ENCODE peak calls at places on chromosome 14, in ten cellular contexts. T, G, Z, R, I, W, E, A, X and O are unnamed samples.

GRCh38 chr14:35158951-35159653 is 36.8 kb downstream of the PRORP start:
- DNase-seq in X (no peak), Z (no peak), I (no peak), T (no peak), R (no peak), G (peak; percentile 16), A (peak; percentile 5), E (no peak), W (no peak), O (no peak)

GRCh38 chr14:77707355-77707723 is 484 bp downstream of the ALKBH1 start:
- DNase-seq in T (peak; percentile 33), W (peak; percentile 35), Z (peak; percentile 13), A (peak; percentile 60), G (peak; percentile 24), E (no peak), I (no peak), R (peak; percentile 55), X (peak; percentile 44), O (no peak)

GRCh38 chr14:100680439-100681051 is 46.1 kb upstream of the DLK1 start:
- DNase-seq in E (no peak), W (no peak), R (no peak), G (no peak), X (peak; percentile 73), A (peak; percentile 60), T (no peak), Z (peak; percentile 35), I (no peak), O (no peak)

GRCh38 chr14:73221945-73222344 is 15.4 kb upstream of the PAPLN start:
- DNase-seq in T (no peak), A (no peak), W (no peak), I (no peak), X (no peak), G (no peak), R (no peak), E (no peak), Z (no peak), O (no peak)

GRCh38 chr14:103393687-103394626 is 8.7 kb downstream of the MARK3 start:
- DNase-seq in A (peak; percentile 34), Z (no peak), E (peak; percentile 46), T (peak; percentile 64), G (no peak), I (no peak), X (peak; percentile 70), R (no peak), W (no peak), O (no peak)

GRCh38 chr14:34971801-34972200 is 11.0 kb upstream of the SRP54 start:
- DNase-seq in X (no peak), T (no peak), Z (no peak), R (no peak), E (no peak), I (no peak), G (peak; percentile 55), A (no peak), W (no peak), O (no peak)

GRCh38 chr14:48857366-48857765 is 728.8 kb downstream of the RPS29 start:
- DNase-seq in G (no peak), A (no peak), X (no peak), T (no peak), R (no peak), W (no peak), E (peak; percentile 33), I (no peak), Z (no peak), O (no peak)

GRCh38 chr14:23577004-23577681 is 1.4 kb downstream of the JPH4 start:
- DNase-seq in E (peak; percentile 52), A (peak; percentile 18), R (peak; percentile 16), G (no peak), X (peak; percentile 36), T (peak; percentile 71), W (no peak), I (no peak), Z (no peak), O (no peak)

GRCh38 chr14:37594238-37594915 is 672 bp downstream of the FOXA1 start:
- DNase-seq in Z (no peak), E (peak; percentile 86), X (peak; percentile 67), R (peak; percentile 91), W (no peak), G (peak; percentile 57), A (peak; percentile 90), I (peak; percentile 42), T (peak; percentile 89), O (no peak)

GRCh38 chr14:100201701-100202100 is 37.2 kb upstream of the YY1 start:
- DNase-seq in I (no peak), T (no peak), X (no peak), G (no peak), E (no peak), A (no peak), R (no peak), Z (no peak), W (no peak), O (no peak)

DNA sequence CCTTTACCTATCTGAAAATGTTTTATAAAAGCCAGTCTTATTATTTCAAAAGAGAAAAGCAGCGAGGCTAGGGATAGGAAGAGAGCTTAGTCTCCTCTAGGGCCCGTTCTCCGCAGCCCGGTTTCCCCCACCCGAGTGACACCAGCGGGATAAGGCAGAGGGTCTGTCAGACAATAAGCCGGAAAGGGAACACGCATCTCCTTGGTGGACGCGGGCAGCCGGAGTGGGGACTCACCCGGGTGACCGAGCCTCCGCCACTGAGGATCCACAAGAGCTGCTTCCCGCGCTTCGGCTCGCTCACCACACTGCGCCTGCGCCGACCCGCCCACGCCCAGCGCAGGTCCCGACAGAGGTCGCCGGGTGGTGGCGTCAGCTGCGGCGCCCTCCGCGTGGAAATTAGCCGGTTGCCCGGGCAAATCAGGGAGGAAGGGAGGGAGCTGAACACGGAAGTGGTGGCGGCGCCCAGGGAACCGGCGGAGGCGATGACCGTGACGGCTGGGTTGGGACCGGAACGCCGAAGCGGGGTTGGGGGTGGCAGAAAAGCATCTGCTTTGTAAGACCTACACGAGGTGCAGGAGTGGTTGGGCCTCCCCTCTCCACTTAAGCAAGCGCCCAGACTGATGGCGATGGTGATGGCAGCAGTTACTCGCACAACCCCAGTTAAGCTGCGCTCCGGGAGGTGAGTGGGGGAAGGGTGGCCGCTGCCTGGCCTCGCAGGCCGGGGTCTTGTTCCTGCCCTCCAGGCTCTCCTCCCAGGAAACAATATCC is at the start of the genes SOCS4 and WDHD1:
- DNase-seq in A (peak; percentile 96), R (peak; percentile 96), W (peak; percentile 93), X (peak; percentile 94), I (peak; percentile 81), Z (peak; percentile 94), G (peak; percentile 88), E (peak; percentile 94), T (peak; percentile 94), O (peak; percentile 95)
- TF ChIP-seq CTCF in A (no peak), R (no peak), W (no peak), X (no peak), I (peak; percentile 16), Z (no peak), G (no peak), E (no peak), T (no peak), O (no peak)

GRCh38 chr14:79656086-79656485 is 555.2 kb downstream of the DIO2 start:
- DNase-seq in I (no peak), X (no peak), A (no peak), T (no peak), Z (no peak), W (no peak), R (no peak), G (no peak), E (no peak), O (no peak)

GRCh38 chr14:79656496-79656895 is 554.8 kb downstream of the DIO2 start:
- DNase-seq in E (no peak), I (no peak), G (no peak), A (no peak), X (no peak), T (no peak), Z (no peak), R (no peak), W (no peak), O (no peak)

GRCh38 chr14:79661762-79662161 is 549.5 kb downstream of the DIO2 start:
- DNase-seq in G (peak; percentile 87), X (no peak), I (no peak), W (no peak), R (no peak), T (no peak), Z (no peak), A (no peak), E (no peak), O (no peak)

GRCh38 chr14:79659995-79660975 is 551.0 kb downstream of the DIO2 start:
- DNase-seq in E (no peak), W (no peak), A (no peak), I (no peak), G (no peak), T (no peak), X (no peak), Z (no peak), R (no peak), O (no peak)

DNA sequence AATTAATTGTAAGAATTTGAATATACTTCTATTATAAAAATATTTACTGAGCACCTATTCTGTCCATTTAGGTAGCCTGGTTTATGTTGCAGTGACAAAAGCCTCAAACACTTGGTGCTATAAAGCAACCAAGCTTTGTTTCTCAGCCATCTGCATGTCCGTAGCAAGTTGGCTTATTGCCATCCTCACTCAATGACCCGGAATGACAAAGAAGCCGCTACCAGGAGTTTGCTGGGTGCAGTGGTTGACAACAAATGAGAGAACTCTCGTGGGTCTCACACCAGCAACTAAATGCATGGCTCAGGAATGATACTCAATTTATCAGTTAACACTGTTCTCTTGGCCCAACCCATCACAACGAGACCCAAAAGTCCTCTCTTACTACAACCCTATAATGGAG is 553.1 kb downstream of the DIO2 start:
- DNase-seq in T (no peak), R (no peak), G (no peak), E (peak; percentile 9), Z (no peak), I (no peak), W (no peak), A (no peak), X (no peak), O (no peak)
- H3K27ac ChIP-seq in T (no peak overlapping the region), R (no peak overlapping the region), G (no peak overlapping the region), E (no peak overlapping the region), Z (no peak overlapping the region), I (no peak overlapping the region), W (no peak overlapping the region), A (no peak overlapping the region), X (no peak overlapping the region), O (no peak overlapping the region)

DNA sequence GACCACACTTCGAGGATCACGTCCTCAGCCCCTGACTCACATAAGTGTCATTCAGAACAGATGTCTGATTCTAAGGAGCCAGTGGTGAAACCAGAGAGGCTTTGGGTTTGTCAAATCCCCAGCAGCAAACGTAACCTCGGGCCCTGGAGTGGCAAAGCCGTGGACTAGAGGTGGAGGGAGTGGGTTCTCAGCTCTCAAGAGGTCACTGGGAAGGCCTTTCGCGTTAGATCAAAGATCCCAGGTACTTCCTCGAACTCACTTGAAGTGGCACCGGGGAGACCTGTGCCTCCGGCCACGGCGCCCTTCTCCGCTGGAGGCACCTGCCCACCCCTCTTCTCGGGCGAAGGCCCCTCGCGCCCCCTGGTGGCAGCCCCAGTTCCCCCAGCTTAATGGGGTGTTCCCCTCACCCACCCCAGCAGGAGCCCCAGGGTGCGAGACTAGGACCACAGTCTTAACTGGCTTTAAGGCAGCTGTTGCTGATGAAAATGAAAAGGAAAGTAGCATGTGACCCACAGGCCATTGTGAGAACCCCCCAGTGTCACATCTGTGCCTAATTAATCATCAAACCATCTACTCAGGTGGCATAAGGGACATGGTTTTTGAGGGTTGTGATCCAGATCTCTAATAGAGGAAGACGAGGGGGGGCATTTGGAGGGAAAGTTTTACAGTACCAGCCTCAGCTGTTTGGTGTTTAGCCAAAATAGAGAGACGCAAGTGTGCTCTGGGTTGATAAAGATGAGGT is 672 bp upstream of the ESR2 start:
- DNase-seq in X (peak; percentile 89), Z (peak; percentile 59), A (peak; percentile 87), W (peak; percentile 79), R (peak; percentile 84), G (peak; percentile 38), I (peak; percentile 43), E (peak; percentile 89), T (peak; percentile 93), O (peak; percentile 74)
- H3K4me3 ChIP-seq in X (no peak overlapping the region), Z (peak overlapping the region; percentile 6), A (peak overlapping the region; percentile 62), W (peak overlapping the region; percentile 66), R (peak overlapping the region; percentile 38), G (peak overlapping the region; percentile 51), I (peak overlapping the region; percentile 53), E (peak overlapping the region; percentile 25), T (peak overlapping the region; percentile 77), O (peak overlapping the region; percentile 68)

GRCh38 chr14:93114713-93115068 is 1.0 kb downstream of the ITPK1 start:
- DNase-seq in X (peak; percentile 39), I (no peak), W (no peak), Z (no peak), G (no peak), A (no peak), R (peak; percentile 51), T (peak; percentile 33), E (peak; percentile 42), O (no peak)
- TF ChIP-seq CTCF in X (no peak), I (no peak), W (no peak), Z (peak; percentile 8), G (no peak), A (no peak), R (no peak), T (no peak), E (no peak), O (no peak)